ENCODE peak calls at places on chromosomes 11 and 22, in nine cellular contexts. U, G, Z, O, M, K, S, X and N are unnamed samples.

GRCh38 chr11:2447951-2448650 is 3.3 kb downstream of the KCNQ1 start:
- DNase-seq in U (no peak), G (no peak), Z (no peak), O (no peak), M (no peak), K (no peak), S (no peak), X (no peak), N (peak; percentile 86)

GRCh38 chr22:43992331-43992821 is 31.7 kb upstream of the PARVB start:
- DNase-seq in U (peak; percentile 68), G (no peak), Z (no peak), O (no peak), M (peak; percentile 21), K (no peak), S (peak; percentile 77), X (peak; percentile 85), N (peak; percentile 94)

GRCh38 chr11:69791266-69791665 is 16.1 kb upstream of the FGF4 start:
- DNase-seq in U (peak; percentile 46), G (peak; percentile 16), Z (no peak), O (no peak), M (no peak), K (no peak), S (peak; percentile 66), X (peak; percentile 41), N (no peak)

GRCh38 chr11:10728779-10729472 is 22.1 kb upstream of the CTR9 start:
- DNase-seq in U (no peak), G (no peak), Z (no peak), O (no peak), M (no peak), K (no peak), S (peak; percentile 26), X (peak; percentile 38), N (no peak)

GRCh38 chr22:47012589-47013365 is 250.3 kb downstream of the TBC1D22A start:
- DNase-seq in U (peak; percentile 57), G (no peak), Z (no peak), O (no peak), M (no peak), K (no peak), S (peak; percentile 48), X (no peak), N (peak; percentile 94)

GRCh38 chr11:130043575-130043974 is 26.1 kb upstream of the APLP2 start:
- DNase-seq in U (no peak), G (no peak), Z (no peak), O (no peak), M (no peak), K (no peak), S (no peak), X (no peak), N (no peak)

GRCh38 chr11:6606471-6607189 is 3.1 kb downstream of the ILK start:
- DNase-seq in U (peak; percentile 92), G (peak; percentile 75), Z (peak; percentile 89), O (no peak), M (peak; percentile 42), K (peak; percentile 52), S (peak; percentile 98), X (peak; percentile 96), N (peak; percentile 98)

GRCh38 chr22:49203863-49204598 is 623.6 kb downstream of the BRD1 start:
- DNase-seq in U (no peak), G (no peak), Z (no peak), O (no peak), M (no peak), K (no peak), S (no peak), X (no peak), N (peak; percentile 71)

GRCh38 chr11:112784323-112785073 is 176.7 kb upstream of the NCAM1 start:
- DNase-seq in U (peak; percentile 65), G (peak; percentile 56), Z (no peak), O (no peak), M (peak; percentile 48), K (no peak), S (peak; percentile 2), X (no peak), N (no peak)

GRCh38 chr22:19969141-19969928 is 27.7 kb upstream of the TXNRD2 start:
- DNase-seq in U (no peak), G (no peak), Z (no peak), O (no peak), M (no peak), K (no peak), S (no peak), X (no peak), N (peak; percentile 82)

GRCh38 chr11:102071497-102072472 is 24.5 kb downstream of the CFAP300 start:
- DNase-seq in U (no peak), G (no peak), Z (no peak), O (no peak), M (no peak), K (no peak), S (no peak), X (no peak), N (no peak)

GRCh38 chr11:18700375-18700774 is 1.8 kb downstream of the TMEM86A start:
- DNase-seq in U (no peak), G (no peak), Z (no peak), O (no peak), M (no peak), K (no peak), S (peak; percentile 24), X (no peak), N (no peak)